ENCODE peak calls at places on chromosomes 16 and 17, in nine cellular contexts. F, Q, O, U, A, V, T, S and L are unnamed samples.

GRCh38 chr16:345686-346231 is 6.8 kb downstream of the AXIN1 start:
- DNase-seq in F (no peak), Q (no peak), O (no peak), U (no peak), A (no peak), V (no peak), T (no peak), S (no peak), L (no peak)

GRCh38 chr17:32116937-32117336 is 25.4 kb upstream of the RHOT1 start:
- DNase-seq in F (no peak), Q (no peak), O (no peak), U (no peak), A (no peak), V (no peak), T (no peak), S (no peak), L (no peak)

GRCh38 chr17:45700171-45701090 is 83.7 kb upstream of the CRHR1 start:
- DNase-seq in F (no peak), Q (no peak), O (no peak), U (no peak), A (no peak), V (no peak), T (no peak), S (no peak), L (no peak)

GRCh38 chr16:83356266-83356665 is 451.5 kb upstream of the HSBP1 start:
- DNase-seq in F (peak; percentile 60), Q (peak; percentile 61), O (peak; percentile 2), U (peak; percentile 70), A (peak; percentile 2), V (no peak), T (peak; percentile 45), S (peak; percentile 58), L (peak; percentile 29)

GRCh38 chr17:81271226-81271625 is 23.9 kb downstream of the SLC38A10 start:
- DNase-seq in F (no peak), Q (no peak), O (no peak), U (no peak), A (no peak), V (no peak), T (no peak), S (no peak), L (no peak)

GRCh38 chr17:81804559-81805399 is 829 bp downstream of the GCGR start:
- DNase-seq in F (peak; percentile 87), Q (no peak), O (no peak), U (peak; percentile 63), A (no peak), V (no peak), T (no peak), S (no peak), L (no peak)

GRCh38 chr17:628507-628941 is 86.1 kb downstream of the VPS53 start:
- DNase-seq in F (no peak), Q (peak; percentile 56), O (no peak), U (no peak), A (no peak), V (no peak), T (no peak), S (no peak), L (no peak)

GRCh38 chr16:4487955-4488481 is 11.8 kb downstream of the HMOX2 start:
- DNase-seq in F (no peak), Q (peak; percentile 69), O (no peak), U (peak; percentile 26), A (no peak), V (no peak), T (peak; percentile 68), S (no peak), L (no peak)

GRCh38 chr17:41521574-41522261 is 3.0 kb upstream of the KRT15 start:
- DNase-seq in F (peak; percentile 83), Q (peak; percentile 81), O (no peak), U (peak; percentile 58), A (no peak), V (no peak), T (peak; percentile 95), S (peak; percentile 84), L (peak; percentile 85)

GRCh38 chr17:37568350-37569053 is 40.7 kb downstream of the SYNRG start:
- DNase-seq in F (no peak), Q (no peak), O (no peak), U (no peak), A (no peak), V (no peak), T (no peak), S (no peak), L (no peak)

GRCh38 chr17:55421179-55421934 is at the start of gene MMD:
- DNase-seq in F (peak; percentile 82), Q (no peak), O (no peak), U (peak; percentile 73), A (no peak), V (no peak), T (no peak), S (peak; percentile 28), L (peak; percentile 55)

GRCh38 chr16:78520470-78520869 is 421.0 kb downstream of the WWOX start:
- DNase-seq in F (no peak), Q (no peak), O (no peak), U (no peak), A (no peak), V (no peak), T (no peak), S (no peak), L (no peak)

GRCh38 chr16:85398050-85398451 is 215.1 kb upstream of the GSE1 start:
- DNase-seq in F (no peak), Q (no peak), O (no peak), U (no peak), A (no peak), V (no peak), T (no peak), S (no peak), L (no peak)

GRCh38 chr16:8936421-8936820 is 27.3 kb downstream of the USP7 start:
- DNase-seq in F (peak; percentile 81), Q (peak; percentile 54), O (no peak), U (peak; percentile 70), A (peak; percentile 39), V (peak; percentile 63), T (peak; percentile 45), S (peak; percentile 27), L (no peak)

GRCh38 chr16:63922563-63922962 is 1199.3 kb downstream of the CDH11 start:
- DNase-seq in F (no peak), Q (peak; percentile 1), O (no peak), U (no peak), A (no peak), V (no peak), T (no peak), S (no peak), L (no peak)

GRCh38 chr16:31696968-31697743 is 169.5 kb downstream of the AHSP start:
- DNase-seq in F (peak; percentile 71), Q (peak; percentile 57), O (no peak), U (peak; percentile 63), A (no peak), V (no peak), T (no peak), S (peak; percentile 8), L (no peak)

GRCh38 chr17:81417049-81417878 is 22.0 kb downstream of the BAHCC1 start:
- DNase-seq in F (no peak), Q (peak; percentile 83), O (no peak), U (no peak), A (no peak), V (no peak), T (no peak), S (no peak), L (peak; percentile 88)

GRCh38 chr16:997440-998051 is 16.0 kb downstream of the SOX8 start:
- DNase-seq in F (peak; percentile 95), Q (peak; percentile 33), O (no peak), U (peak; percentile 93), A (no peak), V (peak; percentile 43), T (peak; percentile 43), S (no peak), L (peak; percentile 69)

GRCh38 chr17:3585826-3586225 is 23.4 kb downstream of the TRPV1 start:
- DNase-seq in F (peak; percentile 46), Q (no peak), O (no peak), U (no peak), A (no peak), V (no peak), T (no peak), S (no peak), L (no peak)

GRCh38 chr16:79071424-79071823 is 529.1 kb downstream of the MAF start:
- DNase-seq in F (no peak), Q (no peak), O (no peak), U (peak; percentile 39), A (no peak), V (no peak), T (no peak), S (no peak), L (no peak)